ENCODE peak calls at places on chromosomes 6 and 20, in four cellular contexts. I, D, B and F are unnamed samples. For H3K4me1, the result is how much of the 10 kb centered on the place peaks cover.

GRCh38 chr20:36604952-36605308 is 649 bp upstream of the RAB5IF start:
- DNase-seq in I (peak), D (peak), B (peak), F (peak)

GRCh38 chr6:36660771-36661471 is 17.6 kb upstream of the CDKN1A start:
- DNase-seq in I (peak), D (no peak), B (no peak), F (peak)

GRCh38 chr6:89500486-89501020 is 67.6 kb downstream of the ANKRD6 start:
- DNase-seq in I (no peak), D (no peak), B (no peak), F (no peak)

GRCh38 chr6:16162003-16162402 is 33.1 kb downstream of the MYLIP start:
- DNase-seq in I (no peak), D (no peak), B (no peak), F (no peak)

GRCh38 chr6:32947552-32948465 is 5.1 kb downstream of the HLA-DMA start:
- DNase-seq in I (no peak), D (peak), B (no peak), F (no peak)

GRCh38 chr20:64220891-64221527 is 34.5 kb upstream of the PCMTD2 start:
- DNase-seq in I (no peak), D (no peak), B (no peak), F (no peak)

GRCh38 chr6:3222506-3223038 is 4.9 kb downstream of the TUBB2B start:
- DNase-seq in I (no peak), D (no peak), B (no peak), F (no peak)

GRCh38 chr6:106557837-106558236 is 71.5 kb downstream of the RTN4IP1 start:
- DNase-seq in I (no peak), D (no peak), B (no peak), F (no peak)

GRCh38 chr6:151071295-151071694 is 168.5 kb upstream of the AKAP12 start:
- DNase-seq in I (peak), D (peak), B (no peak), F (no peak)

GRCh38 chr6:109669811-109670210 is 21.2 kb downstream of the AK9 start:
- DNase-seq in I (no peak), D (no peak), B (no peak), F (no peak)

GRCh38 chr6:91435630-91436029 is 848.8 kb upstream of the MAP3K7 start:
- DNase-seq in I (no peak), D (no peak), B (no peak), F (no peak)

GRCh38 chr20:58071991-58072390 is 156.5 kb downstream of the ANKRD60 start:
- DNase-seq in I (no peak), D (no peak), B (no peak), F (no peak)

GRCh38 chr6:11089695-11090094 is 3.9 kb upstream of the SMIM13 start:
- DNase-seq in I (no peak), D (no peak), B (no peak), F (no peak)

GRCh38 chr6:46014511-46015118 is 1.0 kb downstream of the CLIC5 start:
- DNase-seq in I (peak), D (no peak), B (no peak), F (peak)

GRCh38 chr6:132490024-132490423 is 22.9 kb downstream of the STX7 start:
- DNase-seq in I (no peak), D (no peak), B (no peak), F (peak)

GRCh38 chr6:25895773-25896172 is 21.7 kb upstream of the SLC17A3 start:
- DNase-seq in I (no peak), D (no peak), B (no peak), F (no peak)

GRCh38 chr6:25899123-25899522 is 25.1 kb upstream of the SLC17A3 start:
- DNase-seq in I (no peak), D (no peak), B (no peak), F (no peak)

GRCh38 chr6:25893778-25894177 is 19.7 kb upstream of the SLC17A3 start:
- DNase-seq in I (no peak), D (no peak), B (no peak), F (no peak)

GRCh38 chr6:25898289-25898977 is 24.4 kb upstream of the SLC17A3 start:
- DNase-seq in I (no peak), D (no peak), B (no peak), F (no peak)

DNA sequence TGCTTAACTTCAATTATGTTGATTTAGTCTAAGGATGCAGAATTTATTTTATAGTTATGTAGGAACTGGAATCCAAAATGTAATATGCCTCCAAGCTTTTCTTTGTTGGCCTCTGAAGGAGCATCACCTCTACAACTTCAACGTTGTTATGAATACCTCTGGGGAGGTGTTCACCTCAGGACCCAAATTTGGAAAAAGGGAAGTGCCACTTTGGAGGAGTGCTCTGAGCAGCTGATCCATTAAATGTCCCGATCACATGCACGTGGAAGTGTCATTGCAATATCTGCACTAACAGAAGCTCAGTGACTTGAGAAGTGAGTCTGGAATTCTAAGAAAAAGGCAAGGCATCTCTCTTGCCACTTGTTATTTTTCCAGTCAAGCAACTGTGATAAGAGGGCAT is 22.2 kb upstream of the SLC17A3 start:
- DNase-seq in I (no peak), D (no peak), B (no peak), F (no peak)
- H3K4me1 ChIP-seq in I (under half), D (under half), B (under half), F (under half)

GRCh38 chr20:35307666-35308653 is 15.7 kb upstream of the FAM83C start:
- DNase-seq in I (peak), D (no peak), B (no peak), F (peak)
- H3K4me1 ChIP-seq in I (under half), D (under half), B (under half), F (under half)

GRCh38 chr20:47318596-47319516 is 37.6 kb downstream of the ZMYND8 start:
- DNase-seq in I (peak), D (peak), B (no peak), F (peak)
- H3K4me1 ChIP-seq in I (under half), D (under half), B (under half), F (half or more)

GRCh38 chr6:158323561-158323958 is 11.3 kb downstream of the TULP4 start:
- DNase-seq in I (no peak), D (no peak), B (no peak), F (no peak)
- H3K4me1 ChIP-seq in I (under half), D (under half), B (under half), F (under half)

GRCh38 chr6:149225370-149225769 is 92.1 kb upstream of the TAB2 start:
- DNase-seq in I (no peak), D (no peak), B (no peak), F (no peak)
- H3K4me1 ChIP-seq in I (under half), D (under half), B (under half), F (under half)

GRCh38 chr6:156028310-156029131 is 572.9 kb upstream of the NOX3 start:
- DNase-seq in I (no peak), D (no peak), B (peak), F (no peak)
- H3K4me1 ChIP-seq in I (under half), D (under half), B (under half), F (under half)

GRCh38 chr6:7283676-7284075 is 29.3 kb downstream of the SSR1 start:
- DNase-seq in I (no peak), D (no peak), B (no peak), F (no peak)
- H3K4me1 ChIP-seq in I (under half), D (under half), B (under half), F (under half)